ENCODE peak calls at places on chromosome 12, in ten cellular contexts. P is HS-5; W is stimulated activated CD4-positive, alpha-beta T cell treated with anti-CD3 and anti-CD28 coated beads, TNF-alpha, amount 100 ng/mL, for 4 hours; R is HT1080; C is T-cell; T is A172; H is GM04504; N is Right ventricle myocardium superior; K is kidney tubule cell; X is activated naive CD4-positive, alpha-beta T cell treated with anti-CD3 and anti-CD28 coated beads, Interleukin-2, amount 10 ng/mL, durations not matched to agents 7 days and 5 days. V is an unnamed sample.

GRCh38 chr12:52691765-52692150 is 11.6 kb upstream of the KRT1 start:
- DNase-seq in T (no peak), N (no peak), C (no peak), H (no peak), K (no peak), P (no peak), W (no peak), X (no peak), R (no peak), V (no peak)

GRCh38 chr12:49535921-49536525 is 2.8 kb upstream of the KCNH3 start:
- DNase-seq in H (no peak), X (no peak), W (no peak), R (no peak), K (peak), C (no peak), N (no peak), P (no peak), T (no peak), V (no peak)

GRCh38 chr12:2288001-2288400 is 235.2 kb downstream of the CACNA1C start:
- DNase-seq in W (no peak), T (no peak), K (peak), N (no peak), C (no peak), H (no peak), X (no peak), R (no peak), P (no peak), V (peak)

GRCh38 chr12:58176296-58176869 is 235.0 kb downstream of the ATP23 start:
- DNase-seq in K (peak), N (no peak), R (peak), H (peak), T (peak), P (peak), X (no peak), C (no peak), W (peak), V (peak)

GRCh38 chr12:18275974-18276373 is 14.7 kb downstream of the PIK3C2G start:
- DNase-seq in K (peak), C (no peak), N (no peak), T (peak), P (peak), R (peak), X (no peak), H (no peak), W (no peak), V (no peak)

GRCh38 chr12:65998031-65998430 is 132.5 kb downstream of the LLPH start:
- DNase-seq in T (no peak), R (no peak), H (no peak), X (no peak), W (no peak), K (no peak), P (no peak), C (no peak), N (no peak), V (no peak)

GRCh38 chr12:116244001-116244400 is 33.5 kb downstream of the MED13L start:
- DNase-seq in T (no peak), X (no peak), R (no peak), K (peak), W (no peak), P (no peak), N (no peak), C (no peak), H (no peak), V (no peak)

GRCh38 chr12:107126688-107127481 is 33.5 kb upstream of the CRY1 start:
- DNase-seq in P (peak), K (peak), X (no peak), C (no peak), N (no peak), W (no peak), R (peak), H (no peak), T (peak), V (peak)

GRCh38 chr12:124994435-124994975 is 1.1 kb downstream of the BRI3BP start:
- DNase-seq in H (no peak), X (peak), P (no peak), T (no peak), C (no peak), R (no peak), N (no peak), W (no peak), K (peak), V (peak)

GRCh38 chr12:18482601-18483120 is 221.3 kb downstream of the PIK3C2G start:
- DNase-seq in H (no peak), X (no peak), W (no peak), T (no peak), R (no peak), N (no peak), K (no peak), P (no peak), C (no peak), V (no peak)

GRCh38 chr12:10941916-10942607 is 3.0 kb upstream of the TAS2R14 start:
- DNase-seq in W (no peak), H (no peak), T (peak), C (no peak), N (no peak), X (peak), P (no peak), K (peak), R (peak), V (peak)

GRCh38 chr12:110600254-110600653 is 13.7 kb upstream of the TCTN1 start:
- DNase-seq in K (peak), R (peak), W (no peak), P (peak), H (no peak), C (no peak), T (peak), X (no peak), N (no peak), V (peak)

GRCh38 chr12:48681416-48681737 is 661 bp downstream of the KANSL2 start:
- DNase-seq in H (peak), K (peak), X (no peak), R (peak), N (no peak), C (no peak), W (no peak), T (peak), P (no peak), V (no peak)

GRCh38 chr12:54044425-54045093 is 9.1 kb upstream of the HOXC4 start:
- DNase-seq in H (no peak), C (no peak), P (no peak), X (no peak), T (no peak), N (no peak), W (no peak), K (no peak), R (no peak), V (no peak)

GRCh38 chr12:38124247-38125012 is 192.1 kb upstream of the ALG10B start:
- DNase-seq in P (no peak), K (peak), R (no peak), H (no peak), W (no peak), T (no peak), N (no peak), C (no peak), X (no peak), V (no peak)

GRCh38 chr12:26279908-26280307 is 84.5 kb downstream of the SSPN start:
- DNase-seq in T (no peak), K (no peak), H (no peak), R (no peak), X (no peak), N (no peak), C (no peak), W (no peak), P (no peak), V (no peak)

GRCh38 chr12:13241833-13242232 is 45.3 kb downstream of the EMP1 start:
- DNase-seq in X (no peak), C (no peak), W (no peak), N (no peak), K (peak), R (peak), P (no peak), H (no peak), T (peak), V (no peak)